ENCODE peak calls at places on chromosomes 11 and 22, in four cellular contexts. J, B, K and A are unnamed samples. For H3K79me2, the result is how much of the 10 kb centered on the place peaks cover.

GRCh38 chr11:37613031-37613430 is 1015.0 kb upstream of the RAG2 start:
- DNase-seq in J (no peak), B (no peak), K (no peak), A (no peak)

GRCh38 chr11:7281083-7281482 is 29.4 kb downstream of the SYT9 start:
- DNase-seq in J (no peak), B (peak), K (no peak), A (no peak)

GRCh38 chr22:21606775-21607174 is 23.0 kb downstream of the YDJC start:
- DNase-seq in J (no peak), B (no peak), K (no peak), A (no peak)

GRCh38 chr11:120229451-120230424 is 10.2 kb upstream of the POU2F3 start:
- DNase-seq in J (peak), B (peak), K (no peak), A (peak)

GRCh38 chr11:46948378-46949131 is 12.0 kb downstream of the CSTPP1 start:
- DNase-seq in J (peak), B (no peak), K (no peak), A (no peak)

GRCh38 chr22:38923463-38924196 is 33.8 kb upstream of the APOBEC3A start:
- DNase-seq in J (peak), B (peak), K (peak), A (no peak)

GRCh38 chr11:9228086-9228485 is 37.1 kb downstream of the DENND5A start:
- DNase-seq in J (no peak), B (peak), K (no peak), A (no peak)

GRCh38 chr11:9219572-9219971 is 45.6 kb downstream of the DENND5A start:
- DNase-seq in J (no peak), B (no peak), K (no peak), A (no peak)

GRCh38 chr11:27464155-27464759 is 8.3 kb downstream of the LGR4 start:
- DNase-seq in J (no peak), B (peak), K (no peak), A (no peak)

GRCh38 chr11:75651218-75651617 is 17.6 kb downstream of the MAP6 start:
- DNase-seq in J (no peak), B (no peak), K (no peak), A (no peak)

GRCh38 chr11:5712507-5712906 is 22.9 kb downstream of the TRIM22 start:
- DNase-seq in J (no peak), B (peak), K (peak), A (no peak)

GRCh38 chr11:129803533-129803932 is 12.1 kb upstream of the TMEM45B start:
- DNase-seq in J (no peak), B (no peak), K (no peak), A (no peak)

GRCh38 chr11:129800655-129801054 is 15.0 kb upstream of the TMEM45B start:
- DNase-seq in J (no peak), B (no peak), K (no peak), A (no peak)

GRCh38 chr11:129798212-129798611 is 17.4 kb upstream of the TMEM45B start:
- DNase-seq in J (no peak), B (no peak), K (no peak), A (no peak)

GRCh38 chr11:129804012-129804411 is 11.6 kb upstream of the TMEM45B start:
- DNase-seq in J (no peak), B (no peak), K (no peak), A (no peak)
- TF ChIP-seq EZH2phosphoT487 in J (no peak), B (no peak), K (no peak), A (no peak)

GRCh38 chr11:116929393-116930090 is 92.1 kb upstream of the APOA1 start:
- DNase-seq in J (no peak), B (no peak), K (no peak), A (no peak)

GRCh38 chr11:116930586-116930985 is 93.2 kb upstream of the APOA1 start:
- DNase-seq in J (no peak), B (no peak), K (no peak), A (peak)

GRCh38 chr11:116931206-116931953 is 94.0 kb upstream of the APOA1 start:
- DNase-seq in J (no peak), B (peak), K (no peak), A (no peak)

GRCh38 chr11:116928845-116929244 is 91.4 kb upstream of the APOA1 start:
- DNase-seq in J (no peak), B (no peak), K (no peak), A (no peak)

DNA sequence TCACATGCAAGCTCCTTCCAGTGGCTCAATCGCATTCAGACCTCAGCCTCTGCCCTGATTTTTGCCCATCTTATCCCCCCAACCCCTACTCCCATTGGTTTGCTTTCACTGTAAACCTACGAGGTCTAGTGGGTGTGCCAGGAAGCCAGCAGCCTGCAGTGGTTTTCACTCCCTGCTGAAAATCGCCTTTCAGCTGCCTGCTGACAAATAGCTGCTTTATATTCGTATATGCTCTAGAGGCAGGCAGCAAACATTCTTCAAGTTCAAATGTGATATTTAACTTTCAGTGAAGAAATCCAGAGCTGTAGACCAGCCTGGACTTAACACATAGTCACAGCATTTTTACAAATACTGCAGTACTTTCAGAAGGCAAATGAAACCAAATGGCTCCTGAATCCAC is 92.8 kb upstream of the APOA1 start:
- DNase-seq in J (no peak), B (peak), K (no peak), A (peak)
- H3K79me2 ChIP-seq in J (under half), B (under half), K (under half), A (half or more)

GRCh38 chr22:36355894-36356293 is 31.9 kb downstream of the MYH9 start:
- DNase-seq in J (no peak), B (no peak), K (no peak), A (no peak)

GRCh38 chr22:36351921-36352774 is 35.6 kb downstream of the MYH9 start:
- DNase-seq in J (no peak), B (no peak), K (no peak), A (no peak)

GRCh38 chr22:36350751-36351594 is 36.8 kb downstream of the MYH9 start:
- DNase-seq in J (no peak), B (no peak), K (no peak), A (no peak)

GRCh38 chr22:36355362-36355761 is 32.4 kb downstream of the MYH9 start:
- DNase-seq in J (no peak), B (no peak), K (no peak), A (peak)

DNA sequence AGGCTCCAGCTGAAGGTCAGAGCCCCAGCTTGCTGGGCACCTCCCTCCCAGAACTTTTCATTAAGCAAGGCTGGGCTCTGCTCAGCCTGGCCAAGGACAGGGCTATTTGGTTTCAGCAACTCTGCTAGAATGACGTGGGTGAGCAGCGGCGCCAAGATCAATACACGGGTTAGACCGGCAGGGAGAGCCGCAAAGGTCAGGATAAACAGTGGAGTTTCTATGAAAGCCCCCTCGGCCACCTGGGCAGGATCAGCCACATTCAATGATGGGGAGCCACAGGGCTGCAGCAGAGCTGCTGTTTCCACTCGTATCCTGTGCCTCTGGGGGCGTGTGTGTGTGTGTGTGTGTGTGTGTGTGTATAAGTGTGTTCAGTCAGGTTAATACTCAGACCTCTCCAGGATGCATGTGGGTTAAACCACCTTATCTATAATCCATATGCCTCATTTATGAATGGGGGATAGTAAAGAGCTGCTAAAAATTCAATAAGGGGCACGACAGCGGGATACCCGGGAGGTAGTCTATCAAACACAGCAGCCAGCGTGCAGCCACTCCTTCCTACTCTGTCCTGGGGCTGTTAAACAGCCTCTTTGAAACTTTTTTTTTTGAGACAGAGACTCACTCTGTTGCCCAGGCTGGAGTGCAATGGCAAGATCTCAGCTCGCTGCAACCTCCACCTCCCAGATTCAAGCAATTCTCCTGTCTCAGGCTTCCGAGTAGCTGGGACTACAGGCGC is 34.8 kb downstream of the MYH9 start:
- DNase-seq in J (no peak), B (peak), K (no peak), A (no peak)
- H3K4me2 ChIP-seq in J (peak), B (no peak), K (peak), A (no peak)

DNA sequence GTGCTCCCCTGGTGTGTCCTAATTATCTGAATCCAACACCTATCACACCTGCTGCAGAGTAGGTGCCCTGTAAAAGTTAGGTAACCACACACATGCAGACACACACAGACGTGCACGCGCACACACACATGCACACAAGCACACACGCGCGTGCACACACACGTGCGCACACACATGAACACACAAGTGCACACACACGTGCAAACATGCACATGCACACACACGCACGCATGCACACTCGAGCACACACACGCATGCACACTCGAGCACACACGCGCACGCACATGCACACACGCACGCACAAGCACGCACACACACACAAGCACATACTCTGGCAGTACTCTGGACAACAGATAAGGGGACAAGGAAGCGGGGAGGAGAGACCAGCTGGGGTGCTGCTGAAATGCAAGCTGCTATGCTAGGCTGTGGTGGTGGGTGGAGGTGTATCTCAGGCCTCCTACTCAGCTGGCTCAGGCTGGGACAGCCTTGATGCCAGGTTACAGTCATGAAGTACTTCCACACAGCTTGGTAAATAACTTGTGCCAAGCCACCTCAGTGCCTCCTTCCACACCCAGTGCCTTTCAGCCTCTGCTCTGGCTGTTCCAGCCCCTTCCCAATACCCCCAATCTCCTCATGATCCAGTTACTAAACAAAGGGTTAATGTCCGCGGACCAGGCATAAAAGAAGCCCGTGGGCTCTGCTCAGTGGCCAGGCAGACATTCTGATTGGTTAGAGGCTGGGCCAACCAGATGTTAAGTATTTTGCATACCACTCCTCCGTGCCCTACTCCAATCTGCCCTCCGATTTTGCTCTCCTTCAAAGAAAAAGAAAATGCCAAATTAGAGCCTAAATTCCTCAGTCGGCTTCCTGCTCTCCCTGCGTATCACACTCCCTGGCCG is 374.1 kb downstream of the TENM4 start:
- DNase-seq in J (peak), B (peak), K (no peak), A (no peak)
- TF ChIP-seq EZH2phosphoT487 in J (no peak), B (no peak), K (no peak), A (no peak)

GRCh38 chr11:3044915-3045314 is 12.3 kb downstream of the CARS1 start:
- DNase-seq in J (no peak), B (no peak), K (no peak), A (no peak)
- H3K79me2 ChIP-seq in J (half or more), B (half or more), K (half or more), A (half or more)

GRCh38 chr11:35144103-35144741 is 5.3 kb downstream of the CD44 start:
- DNase-seq in J (no peak), B (no peak), K (no peak), A (peak)
- H3K4me2 ChIP-seq in J (peak), B (no peak), K (peak), A (peak)

DNA sequence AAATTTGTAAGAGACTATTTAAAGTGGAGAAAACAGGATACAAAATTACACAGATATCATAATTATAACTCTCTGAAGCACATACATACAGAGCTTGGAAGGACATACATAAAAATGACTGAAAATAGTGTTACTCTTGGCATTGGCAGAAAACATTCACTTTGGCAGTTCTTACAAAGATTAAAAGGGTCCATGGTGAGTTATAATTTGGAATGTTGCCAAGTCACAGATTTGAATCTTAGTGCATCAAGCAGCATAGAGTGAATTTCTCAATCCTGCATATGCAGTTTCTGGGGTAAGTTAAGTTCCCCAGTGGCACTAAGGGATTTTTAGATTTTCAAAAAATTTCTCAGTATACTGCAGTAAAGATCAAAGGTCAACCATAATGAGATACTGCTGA is 115.9 kb downstream of the CCDC81 start:
- DNase-seq in J (no peak), B (no peak), K (no peak), A (no peak)
- TF ChIP-seq EZH2phosphoT487 in J (no peak), B (no peak), K (no peak), A (no peak)

DNA sequence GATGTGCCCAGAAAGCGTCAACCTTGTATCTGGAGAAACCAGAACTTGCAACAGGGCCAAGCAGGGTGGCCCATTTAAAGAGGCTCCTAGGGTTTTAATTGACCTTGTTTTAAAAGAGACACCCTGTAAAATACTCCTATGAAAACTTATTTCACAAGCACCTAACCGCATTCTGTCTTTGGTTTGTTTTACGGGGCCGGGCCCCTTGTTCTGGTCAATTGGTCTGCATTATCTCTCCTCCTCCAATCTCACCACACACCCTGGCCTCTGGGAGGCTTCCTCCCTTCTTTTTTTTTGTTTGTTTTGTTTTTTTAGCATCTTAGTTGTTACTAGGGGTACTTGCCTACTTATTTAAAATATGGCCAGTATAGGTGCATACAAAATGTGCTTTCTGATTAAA is 4.7 kb downstream of the EHF start:
- DNase-seq in J (no peak), B (no peak), K (no peak), A (no peak)
- H3K79me2 ChIP-seq in J (under half), B (under half), K (half or more), A (under half)

DNA sequence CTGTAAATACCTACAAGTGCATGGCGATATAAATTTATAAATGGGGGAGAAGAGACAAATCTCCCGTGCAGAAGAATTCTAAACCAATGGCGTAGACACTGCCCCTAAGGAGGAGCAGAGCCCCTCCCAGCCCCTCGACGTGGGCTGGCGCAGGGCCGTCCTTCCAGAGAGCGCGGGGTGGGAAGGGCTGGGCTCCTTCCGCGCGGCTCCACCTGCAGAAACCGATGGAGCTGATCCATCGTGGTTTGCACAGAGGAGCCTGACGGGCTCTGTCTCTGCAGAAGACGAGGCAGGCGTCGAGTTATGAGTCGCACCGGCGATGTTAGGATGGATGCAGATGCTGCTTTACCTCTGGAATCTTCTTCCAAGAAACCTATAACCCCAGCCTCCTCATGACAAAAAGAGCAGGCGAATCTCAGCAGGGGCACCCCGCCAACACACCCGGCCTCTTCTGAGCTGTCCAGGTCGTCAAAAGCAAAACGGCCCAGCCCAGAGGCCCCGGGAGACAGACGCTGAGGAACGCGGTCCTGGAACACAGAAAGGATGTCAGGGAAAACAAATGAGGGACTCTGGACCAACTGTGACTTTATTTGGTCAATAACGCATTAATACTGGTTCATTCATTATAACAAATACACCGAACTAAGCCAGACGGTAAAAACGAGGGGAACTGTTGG is 11.0 kb upstream of the B4GALNT4 start:
- DNase-seq in J (no peak), B (no peak), K (no peak), A (no peak)
- H3K4me2 ChIP-seq in J (no peak), B (no peak), K (no peak), A (no peak)